ENCODE peak calls at places on chromosome 9, in ten cellular contexts. One of them, this sample, is unnamed.

GRCh38 chr9:8262625-8263622 is 463.3 kb upstream of the DMAC1 start:
- DNase-seq in NCI-H345: no peak
- DNase-seq in iPS DF 6.9: no peak
- DNase-seq in fibroblast of the conjunctiva: no peak
- DNase-seq in stimulated activated naive CD8-positive, alpha-beta T cell treated with anti-CD3 and anti-CD28 coated beads, Interleukin-15, Interleukin-2, amounts not matched to agents 100 U/mL and 50 U/mL, for 24 hours: no peak
- DNase-seq in H4: no peak
- DNase-seq in mucosa of gallbladder: no peak
- DNase-seq in fibroblast of pulmonary artery: no peak
- DNase-seq in activated effector memory CD4-positive, alpha-beta T cell treated with anti-CD3 and anti-CD28 coated beads, Interleukin-2, amount 50 U/mL, for 16 hours: no peak
- DNase-seq in GM03348: no peak
- DNase-seq in this sample: no peak

GRCh38 chr9:2872941-2873323 is 29.0 kb upstream of the PUM3 start:
- DNase-seq in GM03348: no peak
- DNase-seq in activated effector memory CD4-positive, alpha-beta T cell treated with anti-CD3 and anti-CD28 coated beads, Interleukin-2, amount 50 U/mL, for 16 hours: peak; percentile 63
- DNase-seq in stimulated activated naive CD8-positive, alpha-beta T cell treated with anti-CD3 and anti-CD28 coated beads, Interleukin-15, Interleukin-2, amounts not matched to agents 100 U/mL and 50 U/mL, for 24 hours: no peak
- DNase-seq in NCI-H345: no peak
- DNase-seq in fibroblast of pulmonary artery: no peak
- DNase-seq in mucosa of gallbladder: no peak
- DNase-seq in iPS DF 6.9: no peak
- DNase-seq in H4: no peak
- DNase-seq in fibroblast of the conjunctiva: no peak
- DNase-seq in this sample: no peak

GRCh38 chr9:130437011-130437784 is 7.6 kb upstream of the ASS1 start:
- DNase-seq in H4: no peak
- DNase-seq in mucosa of gallbladder: no peak
- DNase-seq in iPS DF 6.9: no peak
- DNase-seq in NCI-H345: no peak
- DNase-seq in fibroblast of the conjunctiva: no peak
- DNase-seq in GM03348: no peak
- DNase-seq in activated effector memory CD4-positive, alpha-beta T cell treated with anti-CD3 and anti-CD28 coated beads, Interleukin-2, amount 50 U/mL, for 16 hours: no peak
- DNase-seq in fibroblast of pulmonary artery: no peak
- DNase-seq in stimulated activated naive CD8-positive, alpha-beta T cell treated with anti-CD3 and anti-CD28 coated beads, Interleukin-15, Interleukin-2, amounts not matched to agents 100 U/mL and 50 U/mL, for 24 hours: no peak
- DNase-seq in this sample: no peak

GRCh38 chr9:99296375-99296951 is 74.4 kb downstream of the SEC61B start:
- DNase-seq in fibroblast of pulmonary artery: no peak
- DNase-seq in fibroblast of the conjunctiva: no peak
- DNase-seq in mucosa of gallbladder: peak; percentile 15
- DNase-seq in stimulated activated naive CD8-positive, alpha-beta T cell treated with anti-CD3 and anti-CD28 coated beads, Interleukin-15, Interleukin-2, amounts not matched to agents 100 U/mL and 50 U/mL, for 24 hours: peak; percentile 6
- DNase-seq in iPS DF 6.9: no peak
- DNase-seq in NCI-H345: no peak
- DNase-seq in GM03348: peak; percentile 54
- DNase-seq in activated effector memory CD4-positive, alpha-beta T cell treated with anti-CD3 and anti-CD28 coated beads, Interleukin-2, amount 50 U/mL, for 16 hours: peak; percentile 65
- DNase-seq in H4: no peak
- DNase-seq in this sample: no peak

GRCh38 chr9:121498150-121498486 is 1.5 kb downstream of the GGTA1 start:
- DNase-seq in iPS DF 6.9: peak; percentile 63
- DNase-seq in NCI-H345: peak; percentile 85
- DNase-seq in activated effector memory CD4-positive, alpha-beta T cell treated with anti-CD3 and anti-CD28 coated beads, Interleukin-2, amount 50 U/mL, for 16 hours: no peak
- DNase-seq in fibroblast of the conjunctiva: peak; percentile 66
- DNase-seq in mucosa of gallbladder: peak; percentile 77
- DNase-seq in H4: peak; percentile 82
- DNase-seq in fibroblast of pulmonary artery: peak; percentile 81
- DNase-seq in stimulated activated naive CD8-positive, alpha-beta T cell treated with anti-CD3 and anti-CD28 coated beads, Interleukin-15, Interleukin-2, amounts not matched to agents 100 U/mL and 50 U/mL, for 24 hours: peak; percentile 54
- DNase-seq in GM03348: peak; percentile 82
- DNase-seq in this sample: no peak

GRCh38 chr9:81002242-81002641 is 687.1 kb downstream of the TLE1 start:
- DNase-seq in stimulated activated naive CD8-positive, alpha-beta T cell treated with anti-CD3 and anti-CD28 coated beads, Interleukin-15, Interleukin-2, amounts not matched to agents 100 U/mL and 50 U/mL, for 24 hours: peak; percentile 3
- DNase-seq in activated effector memory CD4-positive, alpha-beta T cell treated with anti-CD3 and anti-CD28 coated beads, Interleukin-2, amount 50 U/mL, for 16 hours: no peak
- DNase-seq in fibroblast of pulmonary artery: no peak
- DNase-seq in H4: peak; percentile 23
- DNase-seq in fibroblast of the conjunctiva: no peak
- DNase-seq in GM03348: no peak
- DNase-seq in NCI-H345: no peak
- DNase-seq in mucosa of gallbladder: no peak
- DNase-seq in iPS DF 6.9: no peak
- DNase-seq in this sample: no peak

GRCh38 chr9:34579097-34579818 is 10.3 kb downstream of the CNTFR start:
- DNase-seq in mucosa of gallbladder: no peak
- DNase-seq in fibroblast of pulmonary artery: no peak
- DNase-seq in NCI-H345: no peak
- DNase-seq in iPS DF 6.9: no peak
- DNase-seq in GM03348: no peak
- DNase-seq in stimulated activated naive CD8-positive, alpha-beta T cell treated with anti-CD3 and anti-CD28 coated beads, Interleukin-15, Interleukin-2, amounts not matched to agents 100 U/mL and 50 U/mL, for 24 hours: no peak
- DNase-seq in H4: no peak
- DNase-seq in fibroblast of the conjunctiva: no peak
- DNase-seq in activated effector memory CD4-positive, alpha-beta T cell treated with anti-CD3 and anti-CD28 coated beads, Interleukin-2, amount 50 U/mL, for 16 hours: no peak
- DNase-seq in this sample: no peak

GRCh38 chr9:90883661-90884060 is 82.0 kb downstream of the SYK start:
- DNase-seq in iPS DF 6.9: no peak
- DNase-seq in GM03348: no peak
- DNase-seq in activated effector memory CD4-positive, alpha-beta T cell treated with anti-CD3 and anti-CD28 coated beads, Interleukin-2, amount 50 U/mL, for 16 hours: no peak
- DNase-seq in fibroblast of the conjunctiva: no peak
- DNase-seq in fibroblast of pulmonary artery: no peak
- DNase-seq in H4: no peak
- DNase-seq in mucosa of gallbladder: no peak
- DNase-seq in stimulated activated naive CD8-positive, alpha-beta T cell treated with anti-CD3 and anti-CD28 coated beads, Interleukin-15, Interleukin-2, amounts not matched to agents 100 U/mL and 50 U/mL, for 24 hours: no peak
- DNase-seq in NCI-H345: no peak
- DNase-seq in this sample: no peak

GRCh38 chr9:33159760-33160127 is 7.4 kb downstream of the B4GALT1 start:
- DNase-seq in stimulated activated naive CD8-positive, alpha-beta T cell treated with anti-CD3 and anti-CD28 coated beads, Interleukin-15, Interleukin-2, amounts not matched to agents 100 U/mL and 50 U/mL, for 24 hours: peak; percentile 68
- DNase-seq in GM03348: peak; percentile 53
- DNase-seq in mucosa of gallbladder: peak; percentile 58
- DNase-seq in iPS DF 6.9: no peak
- DNase-seq in H4: peak; percentile 69
- DNase-seq in fibroblast of pulmonary artery: peak; percentile 93
- DNase-seq in NCI-H345: no peak
- DNase-seq in activated effector memory CD4-positive, alpha-beta T cell treated with anti-CD3 and anti-CD28 coated beads, Interleukin-2, amount 50 U/mL, for 16 hours: peak; percentile 84
- DNase-seq in fibroblast of the conjunctiva: no peak
- DNase-seq in this sample: no peak

GRCh38 chr9:131618071-131618479 is 72.8 kb downstream of the PRRT1B start:
- DNase-seq in NCI-H345: peak; percentile 62
- DNase-seq in mucosa of gallbladder: peak; percentile 60
- DNase-seq in activated effector memory CD4-positive, alpha-beta T cell treated with anti-CD3 and anti-CD28 coated beads, Interleukin-2, amount 50 U/mL, for 16 hours: no peak
- DNase-seq in iPS DF 6.9: no peak
- DNase-seq in GM03348: no peak
- DNase-seq in stimulated activated naive CD8-positive, alpha-beta T cell treated with anti-CD3 and anti-CD28 coated beads, Interleukin-15, Interleukin-2, amounts not matched to agents 100 U/mL and 50 U/mL, for 24 hours: no peak
- DNase-seq in fibroblast of pulmonary artery: peak; percentile 55
- DNase-seq in fibroblast of the conjunctiva: no peak
- DNase-seq in H4: no peak
- DNase-seq in this sample: no peak

GRCh38 chr9:4299006-4299795 is 667 bp downstream of the GLIS3 start:
- DNase-seq in NCI-H345: peak; percentile 41
- DNase-seq in activated effector memory CD4-positive, alpha-beta T cell treated with anti-CD3 and anti-CD28 coated beads, Interleukin-2, amount 50 U/mL, for 16 hours: peak; percentile 64
- DNase-seq in fibroblast of the conjunctiva: no peak
- DNase-seq in fibroblast of pulmonary artery: peak; percentile 61
- DNase-seq in iPS DF 6.9: no peak
- DNase-seq in stimulated activated naive CD8-positive, alpha-beta T cell treated with anti-CD3 and anti-CD28 coated beads, Interleukin-15, Interleukin-2, amounts not matched to agents 100 U/mL and 50 U/mL, for 24 hours: peak; percentile 32
- DNase-seq in H4: no peak
- DNase-seq in GM03348: peak; percentile 67
- DNase-seq in mucosa of gallbladder: peak; percentile 26
- DNase-seq in this sample: no peak